ENCODE peak calls at places on chromosome 18, in seven cellular contexts. One of them, this sample, is unnamed.

GRCh38 chr18:78517328-78517727 is 462.3 kb upstream of the SALL3 start:
- DNase-seq in gastrocnemius medialis: no peak
- DNase-seq in esophagus squamous epithelium: no peak
- DNase-seq in right lobe of liver: no peak
- DNase-seq in adrenal gland: no peak
- DNase-seq in GM12878: no peak
- DNase-seq in A549: no peak
- DNase-seq in this sample: no peak

GRCh38 chr18:1503847-1504246 is 599.2 kb downstream of the ADCYAP1 start:
- DNase-seq in gastrocnemius medialis: no peak
- DNase-seq in esophagus squamous epithelium: no peak
- DNase-seq in right lobe of liver: peak
- DNase-seq in adrenal gland: no peak
- DNase-seq in GM12878: no peak
- DNase-seq in A549: no peak
- DNase-seq in this sample: no peak

GRCh38 chr18:26813043-26813442 is 52.5 kb downstream of the AQP4 start:
- DNase-seq in gastrocnemius medialis: no peak
- DNase-seq in esophagus squamous epithelium: no peak
- DNase-seq in right lobe of liver: peak
- DNase-seq in adrenal gland: peak
- DNase-seq in GM12878: peak
- DNase-seq in A549: peak
- DNase-seq in this sample: no peak

GRCh38 chr18:30533716-30534115 is 508.8 kb downstream of the DSC3 start:
- DNase-seq in gastrocnemius medialis: no peak
- DNase-seq in esophagus squamous epithelium: no peak
- DNase-seq in right lobe of liver: no peak
- DNase-seq in adrenal gland: no peak
- DNase-seq in GM12878: no peak
- DNase-seq in A549: no peak
- DNase-seq in this sample: no peak

GRCh38 chr18:10056506-10056905 is 142.7 kb downstream of the VAPA start:
- DNase-seq in gastrocnemius medialis: no peak
- DNase-seq in esophagus squamous epithelium: no peak
- DNase-seq in right lobe of liver: no peak
- DNase-seq in adrenal gland: no peak
- DNase-seq in GM12878: no peak
- DNase-seq in A549: no peak
- DNase-seq in this sample: no peak

GRCh38 chr18:6543330-6543908 is 128.7 kb upstream of the L3MBTL4 start:
- DNase-seq in gastrocnemius medialis: no peak
- DNase-seq in esophagus squamous epithelium: no peak
- DNase-seq in right lobe of liver: no peak
- DNase-seq in adrenal gland: no peak
- DNase-seq in GM12878: no peak
- DNase-seq in A549: peak
- DNase-seq in this sample: no peak

GRCh38 chr18:75337348-75337747 is 90.2 kb downstream of the SMIM21 start:
- DNase-seq in gastrocnemius medialis: no peak
- DNase-seq in esophagus squamous epithelium: no peak
- DNase-seq in right lobe of liver: no peak
- DNase-seq in adrenal gland: no peak
- DNase-seq in GM12878: no peak
- DNase-seq in A549: no peak
- DNase-seq in this sample: no peak

GRCh38 chr18:22550861-22551260 is 133.1 kb upstream of the CTAGE1 start:
- DNase-seq in gastrocnemius medialis: no peak
- DNase-seq in esophagus squamous epithelium: no peak
- DNase-seq in right lobe of liver: no peak
- DNase-seq in adrenal gland: no peak
- DNase-seq in GM12878: no peak
- DNase-seq in A549: no peak
- DNase-seq in this sample: no peak

GRCh38 chr18:50638623-50639398 is 78.9 kb downstream of the MAPK4 start:
- DNase-seq in gastrocnemius medialis: no peak
- DNase-seq in esophagus squamous epithelium: no peak
- DNase-seq in right lobe of liver: no peak
- DNase-seq in adrenal gland: no peak
- DNase-seq in GM12878: no peak
- DNase-seq in A549: no peak
- DNase-seq in this sample: no peak

GRCh38 chr18:61637905-61638304 is 254.9 kb downstream of the RNF152 start:
- DNase-seq in gastrocnemius medialis: no peak
- DNase-seq in esophagus squamous epithelium: no peak
- DNase-seq in right lobe of liver: no peak
- DNase-seq in adrenal gland: no peak
- DNase-seq in GM12878: no peak
- DNase-seq in A549: no peak
- DNase-seq in this sample: no peak

GRCh38 chr18:33812186-33812585 is 234.2 kb downstream of the ASXL3 start:
- DNase-seq in gastrocnemius medialis: no peak
- DNase-seq in esophagus squamous epithelium: no peak
- DNase-seq in right lobe of liver: no peak
- DNase-seq in adrenal gland: no peak
- DNase-seq in GM12878: no peak
- DNase-seq in A549: no peak
- DNase-seq in this sample: no peak

GRCh38 chr18:50009772-50010171 is 185.2 kb downstream of the MYO5B start:
- DNase-seq in gastrocnemius medialis: peak
- DNase-seq in esophagus squamous epithelium: no peak
- DNase-seq in right lobe of liver: peak
- DNase-seq in adrenal gland: peak
- DNase-seq in GM12878: peak
- DNase-seq in A549: peak
- DNase-seq in this sample: no peak

GRCh38 chr18:39624934-39625333 is 2059.3 kb upstream of the CELF4 start:
- DNase-seq in gastrocnemius medialis: no peak
- DNase-seq in esophagus squamous epithelium: no peak
- DNase-seq in right lobe of liver: no peak
- DNase-seq in adrenal gland: no peak
- DNase-seq in GM12878: no peak
- DNase-seq in A549: no peak
- DNase-seq in this sample: no peak

GRCh38 chr18:31603335-31603734 is 11.7 kb downstream of the TTR start:
- DNase-seq in gastrocnemius medialis: no peak
- DNase-seq in esophagus squamous epithelium: no peak
- DNase-seq in right lobe of liver: no peak
- DNase-seq in adrenal gland: no peak
- DNase-seq in GM12878: no peak
- DNase-seq in A549: no peak
- DNase-seq in this sample: no peak

GRCh38 chr18:69974365-69974764 is 26.7 kb upstream of the CD226 start:
- DNase-seq in gastrocnemius medialis: no peak
- DNase-seq in esophagus squamous epithelium: no peak
- DNase-seq in right lobe of liver: no peak
- DNase-seq in adrenal gland: no peak
- DNase-seq in GM12878: no peak
- DNase-seq in A549: no peak
- DNase-seq in this sample: no peak

GRCh38 chr18:72544092-72544886 is at the start of gene CBLN2:
- DNase-seq in gastrocnemius medialis: no peak
- DNase-seq in esophagus squamous epithelium: no peak
- DNase-seq in right lobe of liver: peak
- DNase-seq in adrenal gland: peak
- DNase-seq in GM12878: no peak
- DNase-seq in A549: peak
- DNase-seq in this sample: peak

GRCh38 chr18:63150942-63151421 is 168.6 kb downstream of the BCL2 start:
- DNase-seq in gastrocnemius medialis: no peak
- DNase-seq in esophagus squamous epithelium: no peak
- DNase-seq in right lobe of liver: no peak
- DNase-seq in adrenal gland: no peak
- DNase-seq in GM12878: no peak
- DNase-seq in A549: no peak
- DNase-seq in this sample: no peak

GRCh38 chr18:74268933-74269620 is 22.7 kb downstream of the CYB5A start:
- DNase-seq in gastrocnemius medialis: no peak
- DNase-seq in esophagus squamous epithelium: no peak
- DNase-seq in right lobe of liver: no peak
- DNase-seq in adrenal gland: no peak
- DNase-seq in GM12878: no peak
- DNase-seq in A549: no peak
- DNase-seq in this sample: no peak

GRCh38 chr18:484749-485464 is 15.6 kb downstream of the COLEC12 start:
- DNase-seq in gastrocnemius medialis: no peak
- DNase-seq in esophagus squamous epithelium: no peak
- DNase-seq in right lobe of liver: no peak
- DNase-seq in adrenal gland: no peak
- DNase-seq in GM12878: no peak
- DNase-seq in A549: no peak
- DNase-seq in this sample: no peak

GRCh38 chr18:70490008-70490933 is 201.4 kb downstream of the SOCS6 start:
- DNase-seq in gastrocnemius medialis: no peak
- DNase-seq in esophagus squamous epithelium: no peak
- DNase-seq in right lobe of liver: no peak
- DNase-seq in adrenal gland: no peak
- DNase-seq in GM12878: no peak
- DNase-seq in A549: peak
- DNase-seq in this sample: no peak

GRCh38 chr18:74171910-74172606 is 23.7 kb downstream of the TIMM21 start:
- DNase-seq in gastrocnemius medialis: no peak
- DNase-seq in esophagus squamous epithelium: no peak
- DNase-seq in right lobe of liver: no peak
- DNase-seq in adrenal gland: no peak
- DNase-seq in GM12878: no peak
- DNase-seq in A549: no peak
- DNase-seq in this sample: no peak

GRCh38 chr18:79583984-79584401 is 95.6 kb upstream of the CTDP1 start:
- DNase-seq in gastrocnemius medialis: no peak
- DNase-seq in esophagus squamous epithelium: no peak
- DNase-seq in right lobe of liver: peak
- DNase-seq in adrenal gland: no peak
- DNase-seq in GM12878: no peak
- DNase-seq in A549: no peak
- DNase-seq in this sample: peak

GRCh38 chr18:26406294-26406693 is 142.1 kb downstream of the KCTD1 start:
- DNase-seq in gastrocnemius medialis: no peak
- DNase-seq in esophagus squamous epithelium: no peak
- DNase-seq in right lobe of liver: no peak
- DNase-seq in adrenal gland: no peak
- DNase-seq in GM12878: no peak
- DNase-seq in A549: no peak
- DNase-seq in this sample: no peak

GRCh38 chr18:55587341-55588000 is 521 bp downstream of the TCF4 start:
- DNase-seq in gastrocnemius medialis: peak
- DNase-seq in esophagus squamous epithelium: no peak
- DNase-seq in right lobe of liver: peak
- DNase-seq in adrenal gland: peak
- DNase-seq in GM12878: no peak
- DNase-seq in A549: no peak
- DNase-seq in this sample: peak

GRCh38 chr18:3457261-3457724 is 7.3 kb downstream of the TGIF1 start:
- DNase-seq in gastrocnemius medialis: no peak
- DNase-seq in esophagus squamous epithelium: no peak
- DNase-seq in right lobe of liver: peak
- DNase-seq in adrenal gland: no peak
- DNase-seq in GM12878: no peak
- DNase-seq in A549: peak
- DNase-seq in this sample: no peak

GRCh38 chr18:59954746-59955145 is 55.0 kb downstream of the PMAIP1 start:
- DNase-seq in gastrocnemius medialis: no peak
- DNase-seq in esophagus squamous epithelium: no peak
- DNase-seq in right lobe of liver: no peak
- DNase-seq in adrenal gland: no peak
- DNase-seq in GM12878: no peak
- DNase-seq in A549: peak
- DNase-seq in this sample: no peak

GRCh38 chr18:73947180-73947989 is 200.2 kb downstream of the FBXO15 start:
- DNase-seq in gastrocnemius medialis: no peak
- DNase-seq in esophagus squamous epithelium: no peak
- DNase-seq in right lobe of liver: no peak
- DNase-seq in adrenal gland: no peak
- DNase-seq in GM12878: no peak
- DNase-seq in A549: no peak
- DNase-seq in this sample: no peak

GRCh38 chr18:13387856-13388548 is 169.4 kb downstream of the LDLRAD4 start:
- DNase-seq in gastrocnemius medialis: no peak
- DNase-seq in esophagus squamous epithelium: no peak
- DNase-seq in right lobe of liver: no peak
- DNase-seq in adrenal gland: peak
- DNase-seq in GM12878: no peak
- DNase-seq in A549: no peak
- DNase-seq in this sample: no peak

GRCh38 chr18:55405655-55406373 is 182.2 kb downstream of the TCF4 start:
- DNase-seq in gastrocnemius medialis: peak
- DNase-seq in esophagus squamous epithelium: no peak
- DNase-seq in right lobe of liver: peak
- DNase-seq in adrenal gland: peak
- DNase-seq in GM12878: no peak
- DNase-seq in A549: peak
- DNase-seq in this sample: peak

GRCh38 chr18:56869189-56869777 is 218.1 kb downstream of the WDR7 start:
- DNase-seq in gastrocnemius medialis: no peak
- DNase-seq in esophagus squamous epithelium: no peak
- DNase-seq in right lobe of liver: no peak
- DNase-seq in adrenal gland: no peak
- DNase-seq in GM12878: peak
- DNase-seq in A549: peak
- DNase-seq in this sample: no peak

GRCh38 chr18:24181806-24182205 is 42.9 kb downstream of the CABYR start:
- DNase-seq in gastrocnemius medialis: no peak
- DNase-seq in esophagus squamous epithelium: no peak
- DNase-seq in right lobe of liver: no peak
- DNase-seq in adrenal gland: no peak
- DNase-seq in GM12878: no peak
- DNase-seq in A549: no peak
- DNase-seq in this sample: no peak
- H3K27ac ChIP-seq in gastrocnemius medialis: no peak
- H3K27ac ChIP-seq in esophagus squamous epithelium: no peak
- H3K27ac ChIP-seq in right lobe of liver: no peak
- H3K27ac ChIP-seq in adrenal gland: no peak
- H3K27ac ChIP-seq in GM12878: no peak
- H3K27ac ChIP-seq in A549: no peak
- H3K27ac ChIP-seq in this sample: no peak

GRCh38 chr18:36067118-36067957 is at the start of gene RPRD1A:
- DNase-seq in gastrocnemius medialis: peak
- DNase-seq in esophagus squamous epithelium: peak
- DNase-seq in right lobe of liver: peak
- DNase-seq in adrenal gland: peak
- DNase-seq in GM12878: peak
- DNase-seq in A549: peak
- DNase-seq in this sample: peak
- TF ChIP-seq POLR2A in gastrocnemius medialis: peak
- TF ChIP-seq POLR2A in esophagus squamous epithelium: no peak
- TF ChIP-seq POLR2A in right lobe of liver: peak
- TF ChIP-seq POLR2A in adrenal gland: peak
- TF ChIP-seq POLR2A in GM12878: peak
- TF ChIP-seq POLR2A in A549: peak
- TF ChIP-seq POLR2A in this sample: peak

GRCh38 chr18:48874233-48874632 is 76.5 kb downstream of the SMAD7 start:
- DNase-seq in gastrocnemius medialis: no peak
- DNase-seq in esophagus squamous epithelium: no peak
- DNase-seq in right lobe of liver: no peak
- DNase-seq in adrenal gland: no peak
- DNase-seq in GM12878: no peak
- DNase-seq in A549: no peak
- DNase-seq in this sample: no peak
- H3K4me3 ChIP-seq in gastrocnemius medialis: no peak
- H3K4me3 ChIP-seq in esophagus squamous epithelium: no peak
- H3K4me3 ChIP-seq in right lobe of liver: no peak
- H3K4me3 ChIP-seq in adrenal gland: no peak
- H3K4me3 ChIP-seq in GM12878: no peak
- H3K4me3 ChIP-seq in A549: no peak
- H3K4me3 ChIP-seq in this sample: no peak

GRCh38 chr18:44681611-44682010 is 923 bp downstream of the SETBP1 start:
- DNase-seq in gastrocnemius medialis: no peak
- DNase-seq in esophagus squamous epithelium: no peak
- DNase-seq in right lobe of liver: no peak
- DNase-seq in adrenal gland: no peak
- DNase-seq in GM12878: no peak
- DNase-seq in A549: no peak
- DNase-seq in this sample: no peak
- H3K27ac ChIP-seq in gastrocnemius medialis: peak
- H3K27ac ChIP-seq in esophagus squamous epithelium: peak
- H3K27ac ChIP-seq in right lobe of liver: no peak
- H3K27ac ChIP-seq in adrenal gland: peak
- H3K27ac ChIP-seq in GM12878: peak
- H3K27ac ChIP-seq in A549: no peak
- H3K27ac ChIP-seq in this sample: peak